ENCODE peak calls at places on chromosomes 16 and 17, in eight cellular contexts. X is endodermal cell, D is lower leg skin, Y is lower lobe of right lung, N is epithelial cell of esophagus, Q is heart right ventricle, L is cardiac muscle cell, P is esophagus squamous epithelium. G is an unnamed sample.

GRCh38 chr17:1232786-1233185 is 37.5 kb upstream of the BHLHA9 start:
- DNase-seq in X (no peak), D (no peak), Y (no peak), N (no peak), Q (no peak), L (no peak), P (no peak), G (no peak)

GRCh38 chr16:67961551-67961957 is 6.9 kb downstream of the SLC12A4 start:
- DNase-seq in X (no peak), D (no peak), Y (peak; percentile 78), N (peak; percentile 99), Q (no peak), L (no peak), P (no peak), G (no peak)

GRCh38 chr17:53749178-53749577 is 73.5 kb upstream of the KIF2B start:
- DNase-seq in X (peak; percentile 75), D (no peak), Y (no peak), N (peak; percentile 61), Q (no peak), L (peak; percentile 21), P (no peak), G (no peak)

GRCh38 chr16:50445603-50446250 is 76.9 kb upstream of the BRD7 start:
- DNase-seq in X (no peak), D (no peak), Y (no peak), N (no peak), Q (no peak), L (no peak), P (no peak), G (no peak)

GRCh38 chr17:36818134-36818825 is 119.0 kb upstream of the LHX1 start:
- DNase-seq in X (no peak), D (no peak), Y (no peak), N (no peak), Q (no peak), L (no peak), P (no peak), G (no peak)

GRCh38 chr17:9232591-9233270 is 211.4 kb downstream of the NTN1 start:
- DNase-seq in X (no peak), D (no peak), Y (no peak), N (no peak), Q (no peak), L (no peak), P (no peak), G (no peak)

GRCh38 chr17:80124351-80124981 is 22.5 kb downstream of the EIF4A3 start:
- DNase-seq in X (peak; percentile 94), D (peak; percentile 84), Y (no peak), N (peak; percentile 75), Q (no peak), L (peak; percentile 49), P (no peak), G (no peak)

GRCh38 chr16:49635591-49636581 is 220.0 kb downstream of the ZNF423 start:
- DNase-seq in X (peak; percentile 36), D (peak; percentile 79), Y (no peak), N (no peak), Q (no peak), L (no peak), P (no peak), G (no peak)

GRCh38 chr17:65660947-65661346 is 99.5 kb upstream of the AXIN2 start:
- DNase-seq in X (no peak), D (no peak), Y (no peak), N (peak; percentile 12), Q (no peak), L (no peak), P (no peak), G (no peak)

GRCh38 chr17:31907342-31907975 is 6.0 kb upstream of the UTP6 start:
- DNase-seq in X (peak; percentile 63), D (no peak), Y (no peak), N (peak; percentile 27), Q (peak; percentile 36), L (no peak), P (no peak), G (no peak)

GRCh38 chr17:79970576-79971068 is 65.0 kb downstream of the TBC1D16 start:
- DNase-seq in X (peak; percentile 93), D (peak; percentile 81), Y (peak; percentile 51), N (peak; percentile 48), Q (no peak), L (peak; percentile 82), P (no peak), G (no peak)

GRCh38 chr16:2719328-2720062 is 529 bp downstream of the PRSS27 start:
- DNase-seq in X (no peak), D (no peak), Y (peak; percentile 67), N (peak; percentile 42), Q (no peak), L (no peak), P (no peak), G (no peak)

GRCh38 chr16:2720063-2720455 is at the start of gene PRSS27:
- DNase-seq in X (no peak), D (no peak), Y (no peak), N (peak; percentile 62), Q (no peak), L (no peak), P (no peak), G (no peak)

GRCh38 chr16:2724088-2724676 is 4.2 kb upstream of the PRSS27 start:
- DNase-seq in X (no peak), D (no peak), Y (no peak), N (no peak), Q (no peak), L (no peak), P (no peak), G (no peak)

GRCh38 chr16:2717360-2718263 is 2.4 kb downstream of the PRSS27 start:
- DNase-seq in X (no peak), D (no peak), Y (no peak), N (no peak), Q (no peak), L (no peak), P (no peak), G (no peak)

DNA sequence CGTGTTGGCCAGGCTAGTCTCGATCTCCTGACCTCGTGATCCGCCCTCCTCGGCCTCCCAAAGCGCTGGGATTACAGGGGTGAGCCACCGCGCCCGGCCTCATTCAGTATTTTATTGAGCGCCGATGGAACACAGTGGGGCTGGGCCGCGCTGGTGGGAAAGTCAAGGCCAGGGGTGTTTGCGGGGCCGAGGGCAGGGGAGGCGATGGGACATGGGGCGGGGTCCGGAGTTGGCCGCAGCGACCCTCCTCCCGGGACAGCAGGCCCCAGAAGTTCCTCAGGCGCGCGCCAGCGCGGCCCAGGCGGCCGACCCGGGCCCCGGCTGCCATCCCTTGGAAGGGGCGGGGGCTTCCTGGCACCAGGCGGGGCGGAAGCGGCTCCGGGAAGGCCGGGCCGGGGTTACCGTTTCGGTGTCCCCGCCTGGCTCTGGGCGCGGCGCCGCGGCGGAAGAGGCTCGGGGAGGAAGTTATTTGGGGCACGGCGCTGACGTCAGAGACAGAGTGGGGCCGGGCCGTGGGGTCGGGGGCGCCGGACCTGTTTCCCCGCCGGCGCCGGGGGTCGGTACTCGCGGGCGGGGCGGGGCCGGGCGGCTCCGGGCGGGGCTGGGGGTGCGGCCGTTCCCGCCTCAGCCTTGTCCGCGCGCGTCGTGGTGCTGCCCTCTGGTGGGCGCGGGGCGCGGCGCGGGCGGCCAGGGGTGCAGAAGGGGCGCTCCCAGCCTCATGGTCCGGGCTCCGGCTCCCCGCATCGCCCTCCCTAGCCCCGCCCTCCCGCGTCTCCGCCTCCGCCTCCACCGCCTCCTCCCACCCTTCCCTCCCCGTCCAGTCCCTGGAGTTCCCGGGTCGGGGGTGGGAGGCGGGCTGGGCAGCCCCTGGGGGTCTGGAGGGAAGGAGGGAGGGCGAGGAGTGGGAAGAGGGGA is 952 bp upstream of the PRSS27 start:
- DNase-seq in X (peak; percentile 96), D (peak; percentile 96), Y (peak; percentile 90), N (peak; percentile 81), Q (peak; percentile 77), L (peak; percentile 93), P (peak; percentile 33), G (no peak)
- TF ChIP-seq CTCF in X (peak; percentile 88), D (no peak), Y (peak; percentile 57), N (peak; percentile 24), Q (peak; percentile 93), L (peak; percentile 44), P (peak; percentile 79), G (peak; percentile 44)

GRCh38 chr16:83826146-83826913 is 18.6 kb downstream of the HSBP1 start:
- DNase-seq in X (peak; percentile 96), D (peak; percentile 97), Y (peak; percentile 90), N (peak; percentile 93), Q (peak; percentile 83), L (peak; percentile 83), P (no peak), G (peak; percentile 45)
- H3K4me3 ChIP-seq in X (no peak overlapping the region), D (no peak overlapping the region), Y (no peak overlapping the region), N (no peak overlapping the region), Q (no peak overlapping the region), L (no peak overlapping the region), P (no peak overlapping the region), G (no peak overlapping the region)

GRCh38 chr16:4760221-4760910 is 6.6 kb downstream of the ZNF500 start:
- DNase-seq in X (no peak), D (no peak), Y (no peak), N (no peak), Q (no peak), L (no peak), P (no peak), G (no peak)
- TF ChIP-seq CTCF in X (peak; percentile 16), D (no peak), Y (no peak), N (no peak), Q (no peak), L (no peak), P (no peak), G (no peak)

GRCh38 chr17:28042657-28042720 is at the start of gene NLK:
- DNase-seq in X (no peak), D (no peak), Y (no peak), N (no peak), Q (no peak), L (no peak), P (no peak), G (no peak)

GRCh38 chr17:28043296-28043695 is 819 bp downstream of the NLK start:
- DNase-seq in X (no peak), D (no peak), Y (no peak), N (no peak), Q (no peak), L (no peak), P (no peak), G (no peak)

GRCh38 chr17:28041068-28041843 is 1.2 kb upstream of the NLK start:
- DNase-seq in X (peak; percentile 100), D (peak; percentile 100), Y (peak; percentile 100), N (peak; percentile 100), Q (peak; percentile 100), L (peak; percentile 99), P (peak; percentile 97), G (peak; percentile 100)

GRCh38 chr17:28041844-28042656 is 427 bp upstream of the NLK start:
- DNase-seq in X (peak; percentile 41), D (no peak), Y (no peak), N (peak; percentile 32), Q (no peak), L (no peak), P (no peak), G (no peak)

DNA sequence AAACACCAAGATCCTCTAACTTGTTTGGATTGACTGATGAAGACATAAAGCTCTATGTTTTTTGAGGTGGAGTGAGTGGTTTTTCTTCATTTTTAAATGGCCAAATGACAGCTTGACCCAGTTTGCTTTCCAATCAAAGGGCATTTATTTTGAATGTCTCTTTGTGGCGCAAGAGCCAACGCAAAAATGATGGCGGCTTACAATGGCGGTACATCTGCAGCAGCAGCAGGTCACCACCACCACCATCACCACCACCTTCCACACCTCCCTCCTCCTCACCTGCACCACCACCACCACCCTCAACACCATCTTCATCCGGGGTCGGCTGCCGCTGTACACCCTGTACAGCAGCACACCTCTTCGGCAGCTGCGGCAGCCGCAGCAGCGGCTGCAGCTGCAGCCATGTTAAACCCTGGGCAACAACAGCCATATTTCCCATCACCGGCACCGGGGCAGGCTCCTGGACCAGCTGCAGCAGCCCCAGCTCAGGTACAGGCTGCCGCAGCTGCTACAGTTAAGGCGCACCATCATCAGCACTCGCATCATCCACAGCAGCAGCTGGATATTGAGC is 329 bp downstream of the NLK start:
- DNase-seq in X (no peak), D (no peak), Y (no peak), N (no peak), Q (no peak), L (no peak), P (no peak), G (no peak)
- H3K4me3 ChIP-seq in X (peak overlapping the region; percentile 80), D (no peak overlapping the region), Y (peak overlapping the region; percentile 89), N (peak overlapping the region; percentile 68), Q (peak overlapping the region; percentile 93), L (peak overlapping the region; percentile 79), P (no peak overlapping the region), G (peak overlapping the region; percentile 88)

G was measured in epithelial cell of proximal tubule.